ENCODE peak calls at places on chromosomes 2 and 18, in five cellular contexts. Q is midbrain, S is astrocyte of the spinal cord, R is HFF-Myc, X is adipocyte. I is an unnamed sample.

GRCh38 chr18:74683573-74683972 is 85.9 kb downstream of the ZNF407 start:
- DNase-seq in S (no peak), X (peak; percentile 5), Q (no peak), R (no peak), I (no peak)

GRCh38 chr2:38654495-38655381 is 11.2 kb upstream of the GALM start:
- DNase-seq in S (no peak), Q (no peak), R (no peak), X (no peak), I (no peak)

GRCh38 chr2:168767258-168767657 is 35.2 kb upstream of the NOSTRIN start:
- DNase-seq in R (no peak), X (no peak), S (no peak), Q (no peak), I (no peak)

GRCh38 chr2:236965021-236965840 is 120.5 kb upstream of the COPS8 start:
- DNase-seq in R (no peak), Q (no peak), X (no peak), S (no peak), I (no peak)

GRCh38 chr2:36172828-36173227 is 182.8 kb upstream of the CRIM1 start:
- DNase-seq in X (no peak), Q (no peak), R (no peak), S (peak; percentile 23), I (no peak)

GRCh38 chr2:235255716-235256115 is 238.1 kb upstream of the AGAP1 start:
- DNase-seq in Q (no peak), S (no peak), R (no peak), X (no peak), I (no peak)

GRCh38 chr18:79549638-79550000 is 130.0 kb upstream of the CTDP1 start:
- DNase-seq in S (no peak), R (no peak), Q (no peak), X (no peak), I (no peak)

GRCh38 chr18:44507729-44508325 is 172.9 kb upstream of the SETBP1 start:
- DNase-seq in X (no peak), R (no peak), S (no peak), Q (peak; percentile 30), I (peak; percentile 10)

GRCh38 chr2:239431536-239431935 is 30.7 kb upstream of the HDAC4 start:
- DNase-seq in S (no peak), R (no peak), Q (no peak), X (no peak), I (no peak)

GRCh38 chr2:171966688-171967087 is 33.1 kb upstream of the METAP1D start:
- DNase-seq in R (no peak), X (no peak), S (no peak), Q (no peak), I (no peak)

GRCh38 chr18:36419188-36419912 is 121.8 kb downstream of the FHOD3 start:
- DNase-seq in S (no peak), R (peak; percentile 39), X (peak; percentile 80), Q (no peak), I (no peak)

GRCh38 chr2:44705851-44706555 is 235.5 kb upstream of the SIX3 start:
- DNase-seq in Q (peak; percentile 39), S (no peak), X (no peak), R (no peak), I (no peak)

GRCh38 chr18:468841-469796 is 31.4 kb downstream of the COLEC12 start:
- DNase-seq in S (no peak), X (no peak), Q (peak; percentile 13), R (peak; percentile 74), I (no peak)

GRCh38 chr18:47992903-47993302 is 62.4 kb upstream of the SMAD2 start:
- DNase-seq in X (no peak), Q (no peak), S (no peak), R (no peak), I (no peak)